ENCODE peak calls at places on chromosome 22, in eight cellular contexts. W, X, Y, V, R, E, H and U are unnamed samples. For H3K36me3, the result is how much of the 10 kb centered on the place peaks cover.

GRCh38 chr22:27420186-27420816 is 381.3 kb downstream of the MN1 start:
- DNase-seq in Y (peak), X (no peak), E (no peak), W (no peak), V (peak), H (no peak), R (no peak), U (no peak)

GRCh38 chr22:49369726-49370717 is 457.7 kb downstream of the BRD1 start:
- DNase-seq in V (no peak), X (no peak), H (peak), R (no peak), W (no peak), E (peak), Y (peak), U (no peak)

GRCh38 chr22:44372611-44373010 is 59.9 kb upstream of the SHISAL1 start:
- DNase-seq in W (no peak), V (no peak), E (no peak), Y (peak), R (peak), H (no peak), X (no peak), U (no peak)

GRCh38 chr22:45064313-45065268 is 54.8 kb upstream of the PHF21B start:
- DNase-seq in W (no peak), V (peak), E (no peak), X (no peak), Y (no peak), H (no peak), R (no peak), U (no peak)

GRCh38 chr22:49281467-49282340 is 546.0 kb downstream of the BRD1 start:
- DNase-seq in X (no peak), W (no peak), Y (peak), R (no peak), V (no peak), H (no peak), E (no peak), U (no peak)

GRCh38 chr22:21591695-21592094 is 24.2 kb downstream of the UBE2L3 start:
- DNase-seq in X (peak), Y (no peak), H (no peak), W (no peak), R (no peak), E (peak), V (no peak), U (peak)

GRCh38 chr22:26002456-26002855 is 166.8 kb upstream of the SEZ6L start:
- DNase-seq in H (no peak), X (no peak), W (no peak), R (no peak), V (no peak), Y (no peak), E (no peak), U (no peak)

GRCh38 chr22:42284643-42285181 is 14.3 kb upstream of the TCF20 start:
- DNase-seq in V (no peak), Y (peak), H (no peak), W (no peak), X (no peak), R (peak), E (no peak), U (no peak)

GRCh38 chr22:20229916-20230775 is 38.0 kb downstream of the RTN4R start:
- DNase-seq in X (no peak), E (no peak), V (no peak), Y (no peak), H (no peak), W (no peak), R (no peak), U (peak)

GRCh38 chr22:26417406-26417805 is 11.7 kb upstream of the ASPHD2 start:
- DNase-seq in V (no peak), X (no peak), H (no peak), W (no peak), E (no peak), R (no peak), Y (no peak), U (no peak)

GRCh38 chr22:25966448-25966913 is 202.8 kb upstream of the SEZ6L start:
- DNase-seq in V (no peak), R (no peak), E (no peak), X (no peak), W (no peak), Y (no peak), H (no peak), U (no peak)

GRCh38 chr22:21026783-21027692 is 5.3 kb downstream of the SLC7A4 start:
- DNase-seq in R (no peak), H (no peak), W (no peak), X (no peak), V (peak), Y (no peak), E (peak), U (peak)

GRCh38 chr22:45096256-45096907 is 67.3 kb upstream of the NUP50 start:
- DNase-seq in Y (no peak), H (peak), E (no peak), W (no peak), R (peak), X (peak), V (peak), U (peak)

GRCh38 chr22:43275545-43275981 is 67.6 kb downstream of the SCUBE1 start:
- DNase-seq in R (no peak), E (no peak), X (no peak), Y (no peak), W (no peak), H (no peak), V (peak), U (no peak)

GRCh38 chr22:31829505-31829904 is 75.7 kb downstream of the DEPDC5 start:
- DNase-seq in H (no peak), X (no peak), W (no peak), Y (no peak), E (no peak), R (no peak), V (peak), U (no peak)

GRCh38 chr22:37070744-37071143 is 19.2 kb downstream of the KCTD17 start:
- DNase-seq in H (no peak), V (no peak), W (no peak), Y (no peak), E (no peak), X (no peak), R (no peak), U (no peak)

GRCh38 chr22:30400159-30400558 is 3.3 kb downstream of the SEC14L2 start:
- DNase-seq in E (no peak), H (no peak), X (no peak), W (no peak), Y (no peak), V (no peak), R (no peak), U (no peak)

GRCh38 chr22:26429458-26430238 is 588 bp downstream of the ASPHD2 start:
- DNase-seq in V (no peak), E (no peak), Y (no peak), W (no peak), H (no peak), R (no peak), X (no peak), U (no peak)

GRCh38 chr22:25448435-25449051 is 115.9 kb upstream of the GRK3 start:
- DNase-seq in W (no peak), H (peak), X (no peak), R (no peak), Y (no peak), E (no peak), V (peak), U (no peak)

GRCh38 chr22:43473031-43473430 is 61.2 kb downstream of the MPPED1 start:
- DNase-seq in W (no peak), X (no peak), V (no peak), Y (peak), E (no peak), H (no peak), R (no peak), U (no peak)

GRCh38 chr22:48805516-48805915 is 1022.2 kb downstream of the BRD1 start:
- DNase-seq in V (no peak), E (no peak), X (no peak), Y (peak), H (no peak), W (no peak), R (no peak), U (no peak)

GRCh38 chr22:21714784-21715183 is 20.8 kb downstream of the YPEL1 start:
- DNase-seq in V (peak), Y (no peak), R (no peak), W (no peak), X (no peak), H (no peak), E (no peak), U (no peak)

GRCh38 chr22:46149493-46149997 is 781 bp upstream of the PPARA start:
- DNase-seq in V (no peak), R (peak), Y (peak), H (peak), W (no peak), X (peak), E (peak), U (peak)

GRCh38 chr22:42695294-42695693 is 25.4 kb downstream of the A4GALT start:
- DNase-seq in X (no peak), E (no peak), Y (no peak), V (no peak), R (no peak), W (no peak), H (no peak), U (no peak)

GRCh38 chr22:33821290-33821689 is 99.0 kb downstream of the LARGE1 start:
- DNase-seq in W (no peak), H (no peak), Y (no peak), E (no peak), X (no peak), R (no peak), V (no peak), U (no peak)

GRCh38 chr22:45344339-45344738 is 34.6 kb downstream of the FAM118A start:
- DNase-seq in Y (no peak), E (no peak), V (no peak), R (no peak), X (no peak), W (no peak), H (no peak), U (peak)

GRCh38 chr22:28703436-28703835 is 23.8 kb upstream of the TTC28 start:
- DNase-seq in X (no peak), V (no peak), R (no peak), Y (no peak), H (no peak), E (no peak), W (no peak), U (no peak)
- TF ChIP-seq CTCF in X (no peak), V (no peak), R (no peak), Y (no peak), H (no peak), E (no peak), W (no peak), U (no peak)

GRCh38 chr22:50696799-50697561 is 24.4 kb downstream of the SHANK3 start:
- DNase-seq in R (peak), V (no peak), H (no peak), E (peak), W (no peak), Y (peak), X (no peak), U (no peak)
- H3K4me3 ChIP-seq in R (peak), V (peak), H (peak), E (peak), W (peak), Y (no peak), X (peak), U (peak)

GRCh38 chr22:38487946-38488345 is 18.2 kb downstream of the DDX17 start:
- DNase-seq in W (no peak), R (peak), X (no peak), H (no peak), Y (no peak), V (no peak), E (no peak), U (no peak)

GRCh38 chr22:38489142-38489541 is 17.0 kb downstream of the DDX17 start:
- DNase-seq in Y (peak), E (no peak), W (no peak), X (no peak), V (no peak), R (peak), H (no peak), U (no peak)

GRCh38 chr22:38484244-38484643 is 16.3 kb downstream of the KDELR3 start:
- DNase-seq in W (no peak), V (no peak), H (no peak), Y (no peak), R (no peak), X (no peak), E (no peak), U (no peak)

GRCh38 chr22:38482662-38483308 is 14.9 kb downstream of the KDELR3 start:
- DNase-seq in W (no peak), R (no peak), H (no peak), X (no peak), V (no peak), E (no peak), Y (peak), U (no peak)

DNA sequence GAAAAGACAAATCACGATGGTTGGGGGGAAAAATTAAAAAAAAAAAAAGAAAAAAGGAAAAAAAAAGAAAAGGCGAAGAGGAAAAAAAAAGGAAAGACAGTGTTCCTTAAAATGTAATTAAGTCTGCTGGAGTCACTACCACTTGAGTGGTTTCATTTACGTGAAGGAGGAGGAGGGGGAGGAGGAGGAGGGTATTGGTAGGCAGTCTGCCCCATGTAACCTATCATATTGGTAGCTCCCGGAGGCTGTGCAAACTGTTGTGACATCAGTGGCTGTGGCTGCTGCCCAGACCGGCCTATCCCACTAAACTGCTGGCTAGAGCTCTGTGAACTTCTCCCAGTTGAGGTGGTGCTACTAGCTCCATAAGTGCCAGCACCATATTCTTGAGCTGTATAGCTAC is 17.9 kb downstream of the KDELR3 start:
- DNase-seq in V (no peak), R (no peak), W (no peak), Y (no peak), X (no peak), E (no peak), H (no peak), U (no peak)
- H3K36me3 ChIP-seq in V (half or more), R (under half), W (under half), Y (half or more), X (half or more), E (under half), H (half or more), U (half or more)

GRCh38 chr22:47199261-47199948 is 437.0 kb downstream of the TBC1D22A start:
- DNase-seq in X (peak), Y (peak), W (no peak), E (peak), H (no peak), V (no peak), R (peak), U (no peak)
- TF ChIP-seq CTCF in X (no peak), Y (no peak), W (no peak), E (no peak), H (no peak), V (no peak), R (no peak), U (no peak)

GRCh38 chr22:23603266-23603665 is 23.2 kb upstream of the IGLL1 start:
- DNase-seq in E (no peak), X (no peak), W (no peak), V (no peak), H (no peak), R (no peak), Y (no peak), U (no peak)
- H3K4me3 ChIP-seq in E (no peak), X (no peak), W (no peak), V (no peak), H (no peak), R (no peak), Y (no peak), U (no peak)

GRCh38 chr22:50459016-50459415 is 15.8 kb downstream of the SBF1 start:
- DNase-seq in E (no peak), H (no peak), X (no peak), W (no peak), R (no peak), V (no peak), Y (no peak), U (no peak)

GRCh38 chr22:50454556-50455075 is 20.2 kb downstream of the SBF1 start:
- DNase-seq in Y (no peak), V (no peak), H (no peak), R (no peak), X (no peak), W (no peak), E (no peak), U (no peak)

GRCh38 chr22:50456466-50457234 is 18.2 kb downstream of the SBF1 start:
- DNase-seq in V (no peak), H (no peak), X (no peak), R (no peak), Y (no peak), E (no peak), W (no peak), U (peak)

GRCh38 chr22:50455201-50455600 is 19.6 kb downstream of the SBF1 start:
- DNase-seq in E (no peak), V (no peak), R (no peak), Y (no peak), W (no peak), X (no peak), H (no peak), U (no peak)

GRCh38 chr22:50456026-50456425 is 18.8 kb downstream of the SBF1 start:
- DNase-seq in R (no peak), W (no peak), V (no peak), H (no peak), E (no peak), Y (no peak), X (no peak), U (peak)
- H3K36me3 ChIP-seq in R (under half), W (half or more), V (half or more), H (under half), E (under half), Y (half or more), X (under half), U (half or more)